ENCODE peak calls at places on chromosomes 7 and 10, in ten cellular contexts. V, D, M, C, G, L, B, E, H and A are unnamed samples.

GRCh38 chr10:117175215-117175900 is 21.9 kb upstream of the KCNK18 start:
- DNase-seq in V (no peak), D (no peak), M (no peak), C (no peak), G (peak), L (no peak), B (no peak), E (no peak), H (peak), A (no peak)

GRCh38 chr10:97869091-97870042 is 19.7 kb downstream of the GOLGA7B start:
- DNase-seq in V (peak), D (no peak), M (peak), C (no peak), G (peak), L (peak), B (peak), E (peak), H (peak), A (peak)

GRCh38 chr10:123718544-123719060 is 52.4 kb downstream of the GPR26 start:
- DNase-seq in V (no peak), D (no peak), M (no peak), C (no peak), G (no peak), L (no peak), B (no peak), E (no peak), H (no peak), A (no peak)

GRCh38 chr10:8130973-8131911 is 76.8 kb downstream of the GATA3 start:
- DNase-seq in V (peak), D (no peak), M (no peak), C (no peak), G (no peak), L (peak), B (peak), E (peak), H (no peak), A (no peak)

GRCh38 chr7:123600876-123601275 is 745 bp upstream of the ASB15 start:
- DNase-seq in V (no peak), D (no peak), M (no peak), C (no peak), G (no peak), L (no peak), B (no peak), E (no peak), H (no peak), A (no peak)

GRCh38 chr10:117266400-117266799 is 25.5 kb downstream of the SLC18A2 start:
- DNase-seq in V (no peak), D (no peak), M (no peak), C (no peak), G (no peak), L (no peak), B (no peak), E (no peak), H (no peak), A (no peak)

GRCh38 chr7:47516985-47517590 is 64.8 kb downstream of the TNS3 start:
- DNase-seq in V (no peak), D (no peak), M (peak), C (no peak), G (peak), L (no peak), B (no peak), E (no peak), H (peak), A (no peak)

GRCh38 chr10:32957341-32958084 is 517 bp downstream of the ITGB1 start:
- DNase-seq in V (peak), D (no peak), M (no peak), C (no peak), G (peak), L (no peak), B (no peak), E (no peak), H (peak), A (no peak)

GRCh38 chr10:130761896-130762295 is 549.6 kb downstream of the TCERG1L start:
- DNase-seq in V (no peak), D (no peak), M (no peak), C (no peak), G (no peak), L (no peak), B (no peak), E (no peak), H (no peak), A (no peak)

GRCh38 chr7:105141068-105141467 is 127.1 kb downstream of the KMT2E start:
- DNase-seq in V (peak), D (no peak), M (peak), C (no peak), G (no peak), L (peak), B (peak), E (peak), H (no peak), A (peak)

GRCh38 chr10:80382989-80383388 is 25.4 kb upstream of the PRXL2A start:
- DNase-seq in V (peak), D (no peak), M (peak), C (peak), G (peak), L (peak), B (peak), E (peak), H (no peak), A (peak)

GRCh38 chr10:132616170-132616994 is 78.8 kb downstream of the INPP5A start:
- DNase-seq in V (no peak), D (no peak), M (no peak), C (no peak), G (no peak), L (no peak), B (no peak), E (no peak), H (no peak), A (no peak)

GRCh38 chr7:30145521-30145920 is 10.7 kb downstream of the MTURN start:
- DNase-seq in V (no peak), D (no peak), M (no peak), C (no peak), G (no peak), L (no peak), B (no peak), E (no peak), H (no peak), A (no peak)

GRCh38 chr7:30142710-30143109 is 7.9 kb downstream of the MTURN start:
- DNase-seq in V (peak), D (no peak), M (peak), C (no peak), G (peak), L (peak), B (peak), E (peak), H (no peak), A (peak)

GRCh38 chr7:30141405-30142045 is 6.7 kb downstream of the MTURN start:
- DNase-seq in V (no peak), D (no peak), M (no peak), C (no peak), G (no peak), L (no peak), B (no peak), E (no peak), H (no peak), A (no peak)

GRCh38 chr7:30144659-30145321 is 10.0 kb downstream of the MTURN start:
- DNase-seq in V (no peak), D (no peak), M (no peak), C (no peak), G (no peak), L (no peak), B (no peak), E (no peak), H (no peak), A (no peak)

GRCh38 chr7:30143748-30144251 is 9.0 kb downstream of the MTURN start:
- DNase-seq in V (no peak), D (no peak), M (peak), C (no peak), G (no peak), L (peak), B (peak), E (peak), H (no peak), A (peak)
- H3K4me3 ChIP-seq in V (no peak), D (no peak), M (no peak), C (no peak), G (no peak), L (no peak), B (no peak), E (no peak), H (no peak), A (no peak)

GRCh38 chr10:102763037-102763607 is 19.4 kb downstream of the WBP1L start:
- DNase-seq in V (no peak), D (no peak), M (no peak), C (no peak), G (no peak), L (no peak), B (no peak), E (no peak), H (no peak), A (no peak)
- H3K4me3 ChIP-seq in V (no peak), D (no peak), M (no peak), C (no peak), G (no peak), L (no peak), B (no peak), E (no peak), H (no peak), A (no peak)

GRCh38 chr7:140026935-140027334 is 35.8 kb downstream of the PARP12 start:
- DNase-seq in V (no peak), D (no peak), M (no peak), C (no peak), G (no peak), L (no peak), B (no peak), E (no peak), H (peak), A (no peak)
- H3K4me3 ChIP-seq in V (no peak), D (no peak), M (no peak), C (no peak), G (no peak), L (no peak), B (no peak), E (no peak), H (no peak), A (no peak)

GRCh38 chr10:2883238-2883637 is 184.1 kb upstream of the PFKP start:
- DNase-seq in V (no peak), D (no peak), M (no peak), C (no peak), G (no peak), L (no peak), B (no peak), E (no peak), H (no peak), A (no peak)

GRCh38 chr10:2885956-2886296 is 181.4 kb upstream of the PFKP start:
- DNase-seq in V (no peak), D (no peak), M (no peak), C (no peak), G (no peak), L (no peak), B (no peak), E (no peak), H (no peak), A (no peak)

GRCh38 chr10:2885276-2885955 is 181.9 kb upstream of the PFKP start:
- DNase-seq in V (no peak), D (no peak), M (no peak), C (no peak), G (no peak), L (no peak), B (no peak), E (no peak), H (no peak), A (no peak)

GRCh38 chr10:2881720-2882459 is 185.5 kb upstream of the PFKP start:
- DNase-seq in V (no peak), D (no peak), M (no peak), C (no peak), G (no peak), L (no peak), B (no peak), E (no peak), H (no peak), A (no peak)

DNA sequence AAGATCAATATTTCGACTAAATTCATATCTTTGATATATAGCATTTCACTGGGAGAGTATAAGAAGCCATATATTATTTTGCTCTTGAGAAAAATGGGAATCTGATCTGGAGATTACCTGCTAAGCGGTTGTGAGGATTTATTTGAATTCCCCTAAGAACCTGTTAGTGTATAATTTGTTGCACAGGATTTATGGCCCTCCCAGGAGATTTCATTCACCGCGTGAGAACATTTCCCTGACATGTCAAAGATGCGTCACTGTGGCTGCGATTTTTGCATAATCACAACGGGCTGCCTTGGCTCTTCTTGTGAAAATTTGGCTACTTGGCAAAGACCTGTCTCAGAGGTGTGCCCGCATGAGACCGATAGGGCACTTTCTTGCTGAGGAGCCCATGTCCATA is 184.7 kb upstream of the PFKP start:
- DNase-seq in V (no peak), D (no peak), M (no peak), C (no peak), G (no peak), L (no peak), B (peak), E (no peak), H (no peak), A (no peak)
- H3K4me3 ChIP-seq in V (no peak), D (no peak), M (no peak), C (no peak), G (no peak), L (no peak), B (no peak), E (no peak), H (no peak), A (no peak)

DNA sequence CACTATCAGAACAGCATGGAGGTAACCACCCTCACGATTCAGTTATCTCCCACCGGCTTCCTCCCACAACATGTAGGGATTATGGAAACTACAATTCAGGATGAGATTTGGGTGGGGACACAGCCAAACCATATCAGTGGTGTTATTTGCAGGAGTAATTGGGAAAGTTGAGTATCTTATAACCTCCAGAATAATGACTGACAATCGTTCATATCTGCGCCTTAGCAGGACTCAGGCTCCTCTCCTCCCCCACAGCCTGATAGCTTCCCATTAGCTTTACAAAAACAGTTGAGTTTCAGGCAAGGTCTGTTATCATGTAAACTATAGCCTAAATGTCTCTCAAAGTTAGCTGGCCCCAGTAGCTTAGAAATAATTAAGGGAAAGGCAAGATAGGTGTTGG is 3.4 kb upstream of the ERCC6 start:
- DNase-seq in V (no peak), D (no peak), M (no peak), C (no peak), G (no peak), L (no peak), B (no peak), E (no peak), H (no peak), A (no peak)
- H3K4me3 ChIP-seq in V (no peak), D (no peak), M (no peak), C (no peak), G (no peak), L (no peak), B (no peak), E (no peak), H (no peak), A (no peak)

DNA sequence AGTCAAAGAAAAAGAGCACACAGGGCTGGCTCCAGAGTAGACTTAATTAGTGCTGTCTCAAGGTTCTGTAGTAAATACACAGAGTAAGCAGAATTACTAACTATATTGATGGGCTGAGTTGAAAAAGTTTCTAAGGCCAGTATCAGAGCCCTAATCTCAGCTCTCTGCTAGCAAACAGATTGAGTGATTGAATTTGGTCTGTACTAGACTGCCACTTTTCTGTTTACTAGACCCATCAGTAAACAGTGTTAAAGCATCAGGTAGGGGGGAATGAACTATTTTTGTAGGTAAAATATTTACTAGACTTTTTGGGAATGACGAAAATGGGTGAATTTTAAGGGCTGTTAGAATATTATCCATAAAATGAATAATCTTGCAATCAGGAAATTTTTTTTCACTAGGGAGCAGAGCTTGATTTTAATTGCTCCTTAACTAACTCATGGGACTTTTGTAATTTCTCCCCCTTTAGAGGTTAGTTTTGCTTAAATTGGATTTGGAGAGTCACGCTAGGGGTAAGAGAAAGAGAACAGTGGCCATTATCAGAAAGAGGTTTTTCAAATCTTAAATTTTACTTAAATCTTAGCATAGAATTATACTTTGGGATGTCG is 37.3 kb upstream of the RASGEF1A start:
- DNase-seq in V (no peak), D (no peak), M (no peak), C (no peak), G (no peak), L (no peak), B (no peak), E (no peak), H (no peak), A (no peak)
- H3K4me3 ChIP-seq in V (no peak), D (peak), M (no peak), C (peak), G (peak), L (peak), B (peak), E (peak), H (peak), A (peak)